ENCODE peak calls at places on chromosomes 7 and 10, in six cellular contexts. C, P, I, X, K and T are unnamed samples.

GRCh38 chr10:3081383-3081981 is 14.1 kb downstream of the PFKP start:
- DNase-seq in X (no peak), P (no peak), C (no peak), I (no peak), K (no peak), T (no peak)

GRCh38 chr10:108791794-108792474 is 1131.4 kb downstream of the XPNPEP1 start:
- DNase-seq in C (no peak), X (no peak), I (no peak), K (no peak), P (no peak), T (no peak)

GRCh38 chr7:131530137-131530536 is 26.3 kb downstream of the PODXL start:
- DNase-seq in P (no peak), C (no peak), I (no peak), K (no peak), X (no peak), T (no peak)

GRCh38 chr7:118158766-118159165 is 25.2 kb upstream of the LSM8 start:
- DNase-seq in C (no peak), I (peak), X (peak), P (no peak), K (no peak), T (no peak)

GRCh38 chr7:70829221-70830059 is 302.5 kb upstream of the GALNT17 start:
- DNase-seq in I (peak), C (peak), P (peak), K (peak), X (no peak), T (no peak)

GRCh38 chr10:94412439-94412838 is 10.1 kb downstream of the TBC1D12 start:
- DNase-seq in K (no peak), C (no peak), I (no peak), P (no peak), X (no peak), T (no peak)

GRCh38 chr10:22631185-22631584 is 83.2 kb downstream of the PIP4K2A start:
- DNase-seq in I (no peak), P (no peak), X (no peak), C (no peak), K (no peak), T (no peak)

GRCh38 chr10:126734015-126734414 is 63.5 kb upstream of the C10orf90 start:
- DNase-seq in P (no peak), I (no peak), K (peak), C (no peak), X (no peak), T (no peak)

GRCh38 chr7:29485376-29486190 is 78.1 kb upstream of the PRR15 start:
- DNase-seq in P (no peak), C (no peak), K (no peak), I (peak), X (peak), T (no peak)

GRCh38 chr10:88989824-88990527 is 622 bp upstream of the FAS start:
- DNase-seq in P (peak), X (no peak), I (no peak), K (no peak), C (no peak), T (no peak)

GRCh38 chr7:6453737-6454136 is 6.0 kb upstream of the DAGLB start:
- DNase-seq in C (no peak), K (peak), P (peak), X (no peak), I (no peak), T (no peak)

GRCh38 chr7:83519240-83519639 is 129.7 kb downstream of the SEMA3E start:
- DNase-seq in X (no peak), P (no peak), C (no peak), K (no peak), I (no peak), T (no peak)

GRCh38 chr7:30255096-30255769 is 29.2 kb upstream of the ZNRF2 start:
- DNase-seq in C (no peak), X (no peak), K (no peak), I (no peak), P (no peak), T (no peak)

GRCh38 chr10:119319161-119319919 is 112.0 kb downstream of the GRK5 start:
- DNase-seq in K (no peak), P (no peak), C (no peak), X (no peak), I (no peak), T (no peak)

GRCh38 chr7:133481676-133482075 is 228.8 kb downstream of the EXOC4 start:
- DNase-seq in X (no peak), P (peak), I (no peak), C (no peak), K (no peak), T (no peak)